ENCODE peak calls at places on chromosomes 11 and 22, in six cellular contexts. K is heart left ventricle; E is activated CD4-positive, alpha-beta T cell treated with anti-CD3 and anti-CD28 coated beads for 48 hours; X is AG04449; Z is kidney epithelial cell; O is lower leg skin. I is an unnamed sample.

GRCh38 chr11:45042560-45042959 is 91.9 kb upstream of the TP53I11 start:
- DNase-seq in K (peak; percentile 53), E (no peak), X (no peak), Z (no peak), O (peak; percentile 91), I (no peak)

GRCh38 chr22:48208894-48209293 is 1446.4 kb downstream of the TBC1D22A start:
- DNase-seq in K (no peak), E (no peak), X (no peak), Z (no peak), O (no peak), I (no peak)

GRCh38 chr11:118287006-118287405 is 17.5 kb upstream of the CD3E start:
- DNase-seq in K (no peak), E (no peak), X (no peak), Z (no peak), O (no peak), I (no peak)

GRCh38 chr22:47009304-47010101 is 247.1 kb downstream of the TBC1D22A start:
- DNase-seq in K (no peak), E (no peak), X (no peak), Z (no peak), O (peak; percentile 37), I (no peak)

GRCh38 chr11:133078591-133079179 is 453.6 kb downstream of the OPCML start:
- DNase-seq in K (no peak), E (peak; percentile 51), X (no peak), Z (no peak), O (no peak), I (peak; percentile 12)

GRCh38 chr11:126317681-126318641 is 14.1 kb downstream of the DCPS start:
- DNase-seq in K (peak; percentile 88), E (peak; percentile 45), X (peak; percentile 53), Z (no peak), O (peak; percentile 95), I (no peak)

GRCh38 chr22:19524170-19525115 is at the start of gene CLDN5:
- DNase-seq in K (peak; percentile 70), E (no peak), X (no peak), Z (no peak), O (no peak), I (no peak)

GRCh38 chr11:119726585-119727522 is 2.1 kb downstream of the NECTIN1 start:
- DNase-seq in K (no peak), E (no peak), X (no peak), Z (no peak), O (no peak), I (no peak)

GRCh38 chr11:117187799-117188481 is 9.4 kb downstream of the SIDT2 start:
- DNase-seq in K (peak; percentile 23), E (no peak), X (no peak), Z (no peak), O (peak; percentile 74), I (no peak)

GRCh38 chr22:27843441-27843840 is 41.9 kb upstream of the MN1 start:
- DNase-seq in K (no peak), E (no peak), X (no peak), Z (no peak), O (no peak), I (no peak)

GRCh38 chr22:47558828-47559700 is 796.6 kb downstream of the TBC1D22A start:
- DNase-seq in K (no peak), E (no peak), X (no peak), Z (no peak), O (peak; percentile 57), I (no peak)

GRCh38 chr11:94602430-94603372 is 35.5 kb downstream of the PIWIL4 start:
- DNase-seq in K (peak; percentile 69), E (peak; percentile 50), X (peak; percentile 45), Z (peak; percentile 82), O (no peak), I (peak; percentile 24)

GRCh38 chr11:125367710-125368109 is 128.4 kb downstream of the FEZ1 start:
- DNase-seq in K (no peak), E (no peak), X (no peak), Z (no peak), O (no peak), I (no peak)

GRCh38 chr11:66854729-66855211 is 2.1 kb upstream of the LRFN4 start:
- DNase-seq in K (peak; percentile 21), E (no peak), X (no peak), Z (no peak), O (no peak), I (no peak)

GRCh38 chr22:27962268-27963191 is 43.5 kb upstream of the PITPNB start:
- DNase-seq in K (peak; percentile 48), E (no peak), X (no peak), Z (no peak), O (no peak), I (no peak)

GRCh38 chr11:10809373-10810199 is 860 bp upstream of the EIF4G2 start:
- DNase-seq in K (peak; percentile 54), E (no peak), X (no peak), Z (peak; percentile 34), O (peak; percentile 90), I (no peak)

GRCh38 chr11:116458546-116458945 is 314.2 kb downstream of the BUD13 start:
- DNase-seq in K (no peak), E (no peak), X (no peak), Z (no peak), O (no peak), I (no peak)

GRCh38 chr22:23088199-23088604 is 17.9 kb downstream of the GNAZ start:
- DNase-seq in K (no peak), E (peak; percentile 25), X (no peak), Z (no peak), O (no peak), I (no peak)

GRCh38 chr11:102111787-102112653 is 1.8 kb downstream of the YAP1 start:
- DNase-seq in K (peak; percentile 26), E (peak; percentile 25), X (peak; percentile 44), Z (no peak), O (no peak), I (peak; percentile 83)

GRCh38 chr11:117305145-117305544 is 10.9 kb downstream of the BACE1 start:
- DNase-seq in K (no peak), E (no peak), X (no peak), Z (no peak), O (no peak), I (no peak)

GRCh38 chr22:42910221-42910942 is 53.3 kb upstream of the ARFGAP3 start:
- DNase-seq in K (no peak), E (no peak), X (no peak), Z (no peak), O (no peak), I (no peak)

GRCh38 chr11:39247570-39248137 is 2211.8 kb downstream of the LRRC4C start:
- DNase-seq in K (no peak), E (no peak), X (no peak), Z (no peak), O (no peak), I (no peak)

GRCh38 chr22:46576556-46577351 is 39.3 kb upstream of the CELSR1 start:
- DNase-seq in K (peak; percentile 50), E (peak; percentile 56), X (no peak), Z (no peak), O (no peak), I (no peak)

GRCh38 chr11:78290293-78291176 is 101.8 kb downstream of the USP35 start:
- DNase-seq in K (no peak), E (peak; percentile 13), X (peak; percentile 7), Z (peak; percentile 57), O (no peak), I (no peak)

GRCh38 chr11:63459586-63459985 is 31.4 kb downstream of the PLAAT5 start:
- DNase-seq in K (no peak), E (no peak), X (no peak), Z (no peak), O (no peak), I (no peak)

GRCh38 chr22:21972293-21972779 is 10.3 kb downstream of the TOP3B start:
- DNase-seq in K (no peak), E (peak; percentile 71), X (no peak), Z (no peak), O (no peak), I (no peak)

GRCh38 chr11:88779551-88779950 is 286.2 kb downstream of the GRM5 start:
- DNase-seq in K (no peak), E (no peak), X (peak; percentile 70), Z (peak; percentile 4), O (no peak), I (no peak)

I was measured in retinal pigment epithelial cell.